ENCODE peak calls at places on chromosomes 6 and 20, in seven cellular contexts. One of them, this sample, is unnamed.

GRCh38 chr6:20691185-20691584 is 156.9 kb downstream of the CDKAL1 start:
- DNase-seq in fibroblast of lung: no peak
- DNase-seq in HCT116: no peak
- DNase-seq in IMR-90: no peak
- DNase-seq in neuronal stem cell: no peak
- DNase-seq in neural progenitor cell: no peak
- DNase-seq in hepatocyte: no peak
- DNase-seq in this sample: no peak

GRCh38 chr6:34558172-34558714 is 2.1 kb upstream of the SPDEF start:
- DNase-seq in fibroblast of lung: no peak
- DNase-seq in HCT116: no peak
- DNase-seq in IMR-90: no peak
- DNase-seq in neuronal stem cell: no peak
- DNase-seq in neural progenitor cell: no peak
- DNase-seq in hepatocyte: no peak
- DNase-seq in this sample: no peak

GRCh38 chr20:49483706-49484101 is 1.2 kb upstream of the KCNB1 start:
- DNase-seq in fibroblast of lung: no peak
- DNase-seq in HCT116: no peak
- DNase-seq in IMR-90: no peak
- DNase-seq in neuronal stem cell: peak
- DNase-seq in neural progenitor cell: peak
- DNase-seq in hepatocyte: peak
- DNase-seq in this sample: no peak

GRCh38 chr6:118400582-118400981 is 147.5 kb upstream of the PLN start:
- DNase-seq in fibroblast of lung: peak
- DNase-seq in HCT116: no peak
- DNase-seq in IMR-90: peak
- DNase-seq in neuronal stem cell: no peak
- DNase-seq in neural progenitor cell: no peak
- DNase-seq in hepatocyte: no peak
- DNase-seq in this sample: no peak

GRCh38 chr6:88370127-88370710 is 204.1 kb upstream of the CNR1 start:
- DNase-seq in fibroblast of lung: no peak
- DNase-seq in HCT116: no peak
- DNase-seq in IMR-90: no peak
- DNase-seq in neuronal stem cell: no peak
- DNase-seq in neural progenitor cell: no peak
- DNase-seq in hepatocyte: no peak
- DNase-seq in this sample: no peak

GRCh38 chr6:8087870-8088269 is 14.5 kb downstream of the EEF1E1 start:
- DNase-seq in fibroblast of lung: no peak
- DNase-seq in HCT116: no peak
- DNase-seq in IMR-90: no peak
- DNase-seq in neuronal stem cell: no peak
- DNase-seq in neural progenitor cell: no peak
- DNase-seq in hepatocyte: no peak
- DNase-seq in this sample: no peak

GRCh38 chr20:17680836-17681740 is 954 bp downstream of the RRBP1 start:
- DNase-seq in fibroblast of lung: peak
- DNase-seq in HCT116: no peak
- DNase-seq in IMR-90: peak
- DNase-seq in neuronal stem cell: peak
- DNase-seq in neural progenitor cell: peak
- DNase-seq in hepatocyte: peak
- DNase-seq in this sample: peak

GRCh38 chr6:128508588-128509296 is 11.7 kb downstream of the PTPRK start:
- DNase-seq in fibroblast of lung: peak
- DNase-seq in HCT116: peak
- DNase-seq in IMR-90: peak
- DNase-seq in neuronal stem cell: no peak
- DNase-seq in neural progenitor cell: no peak
- DNase-seq in hepatocyte: peak
- DNase-seq in this sample: peak

GRCh38 chr20:35232575-35232974 is 6.1 kb downstream of the MMP24 start:
- DNase-seq in fibroblast of lung: peak
- DNase-seq in HCT116: no peak
- DNase-seq in IMR-90: peak
- DNase-seq in neuronal stem cell: no peak
- DNase-seq in neural progenitor cell: no peak
- DNase-seq in hepatocyte: no peak
- DNase-seq in this sample: no peak

GRCh38 chr6:44268095-44268628 is 2.1 kb upstream of the TMEM151B start:
- DNase-seq in fibroblast of lung: peak
- DNase-seq in HCT116: no peak
- DNase-seq in IMR-90: peak
- DNase-seq in neuronal stem cell: peak
- DNase-seq in neural progenitor cell: peak
- DNase-seq in hepatocyte: peak
- DNase-seq in this sample: no peak

GRCh38 chr6:11830105-11830504 is 51.5 kb upstream of the ADTRP start:
- DNase-seq in fibroblast of lung: no peak
- DNase-seq in HCT116: no peak
- DNase-seq in IMR-90: no peak
- DNase-seq in neuronal stem cell: no peak
- DNase-seq in neural progenitor cell: no peak
- DNase-seq in hepatocyte: no peak
- DNase-seq in this sample: no peak

GRCh38 chr6:88953550-88954386 is 9.7 kb downstream of the RNGTT start:
- DNase-seq in fibroblast of lung: no peak
- DNase-seq in HCT116: no peak
- DNase-seq in IMR-90: no peak
- DNase-seq in neuronal stem cell: no peak
- DNase-seq in neural progenitor cell: no peak
- DNase-seq in hepatocyte: no peak
- DNase-seq in this sample: no peak

GRCh38 chr6:51565472-51565871 is 521.9 kb downstream of the PKHD1 start:
- DNase-seq in fibroblast of lung: no peak
- DNase-seq in HCT116: no peak
- DNase-seq in IMR-90: no peak
- DNase-seq in neuronal stem cell: no peak
- DNase-seq in neural progenitor cell: no peak
- DNase-seq in hepatocyte: no peak
- DNase-seq in this sample: no peak

GRCh38 chr6:98944168-98944567 is 3.6 kb downstream of the FBXL4 start:
- DNase-seq in fibroblast of lung: no peak
- DNase-seq in HCT116: no peak
- DNase-seq in IMR-90: no peak
- DNase-seq in neuronal stem cell: no peak
- DNase-seq in neural progenitor cell: no peak
- DNase-seq in hepatocyte: no peak
- DNase-seq in this sample: no peak

GRCh38 chr6:47752801-47753200 is 29.0 kb upstream of the OPN5 start:
- DNase-seq in fibroblast of lung: no peak
- DNase-seq in HCT116: no peak
- DNase-seq in IMR-90: no peak
- DNase-seq in neuronal stem cell: no peak
- DNase-seq in neural progenitor cell: no peak
- DNase-seq in hepatocyte: no peak
- DNase-seq in this sample: no peak

GRCh38 chr6:48141975-48142374 is 31.0 kb upstream of the PTCHD4 start:
- DNase-seq in fibroblast of lung: no peak
- DNase-seq in HCT116: no peak
- DNase-seq in IMR-90: no peak
- DNase-seq in neuronal stem cell: no peak
- DNase-seq in neural progenitor cell: no peak
- DNase-seq in hepatocyte: no peak
- DNase-seq in this sample: no peak

GRCh38 chr20:48791666-48792071 is 36.1 kb downstream of the PREX1 start:
- DNase-seq in fibroblast of lung: peak
- DNase-seq in HCT116: no peak
- DNase-seq in IMR-90: peak
- DNase-seq in neuronal stem cell: no peak
- DNase-seq in neural progenitor cell: no peak
- DNase-seq in hepatocyte: no peak
- DNase-seq in this sample: no peak

GRCh38 chr6:91376686-91377085 is 789.8 kb upstream of the MAP3K7 start:
- DNase-seq in fibroblast of lung: no peak
- DNase-seq in HCT116: no peak
- DNase-seq in IMR-90: no peak
- DNase-seq in neuronal stem cell: no peak
- DNase-seq in neural progenitor cell: no peak
- DNase-seq in hepatocyte: no peak
- DNase-seq in this sample: peak
- H2AFZ ChIP-seq in fibroblast of lung: no peak
- H2AFZ ChIP-seq in HCT116: no peak
- H2AFZ ChIP-seq in IMR-90: no peak
- H2AFZ ChIP-seq in neuronal stem cell: no peak
- H2AFZ ChIP-seq in neural progenitor cell: peak
- H2AFZ ChIP-seq in hepatocyte: no peak
- H2AFZ ChIP-seq in this sample: no peak

GRCh38 chr20:5595744-5596143 is 154.5 kb upstream of the SHLD1 start:
- DNase-seq in fibroblast of lung: no peak
- DNase-seq in HCT116: no peak
- DNase-seq in IMR-90: no peak
- DNase-seq in neuronal stem cell: no peak
- DNase-seq in neural progenitor cell: no peak
- DNase-seq in hepatocyte: no peak
- DNase-seq in this sample: no peak

GRCh38 chr20:5586720-5587119 is 163.5 kb upstream of the SHLD1 start:
- DNase-seq in fibroblast of lung: no peak
- DNase-seq in HCT116: no peak
- DNase-seq in IMR-90: no peak
- DNase-seq in neuronal stem cell: no peak
- DNase-seq in neural progenitor cell: no peak
- DNase-seq in hepatocyte: no peak
- DNase-seq in this sample: no peak

GRCh38 chr20:5592823-5593761 is 157.1 kb upstream of the SHLD1 start:
- DNase-seq in fibroblast of lung: no peak
- DNase-seq in HCT116: no peak
- DNase-seq in IMR-90: no peak
- DNase-seq in neuronal stem cell: no peak
- DNase-seq in neural progenitor cell: no peak
- DNase-seq in hepatocyte: no peak
- DNase-seq in this sample: no peak

GRCh38 chr20:5592165-5592564 is 158.0 kb upstream of the SHLD1 start:
- DNase-seq in fibroblast of lung: no peak
- DNase-seq in HCT116: no peak
- DNase-seq in IMR-90: no peak
- DNase-seq in neuronal stem cell: no peak
- DNase-seq in neural progenitor cell: no peak
- DNase-seq in hepatocyte: no peak
- DNase-seq in this sample: no peak

DNA sequence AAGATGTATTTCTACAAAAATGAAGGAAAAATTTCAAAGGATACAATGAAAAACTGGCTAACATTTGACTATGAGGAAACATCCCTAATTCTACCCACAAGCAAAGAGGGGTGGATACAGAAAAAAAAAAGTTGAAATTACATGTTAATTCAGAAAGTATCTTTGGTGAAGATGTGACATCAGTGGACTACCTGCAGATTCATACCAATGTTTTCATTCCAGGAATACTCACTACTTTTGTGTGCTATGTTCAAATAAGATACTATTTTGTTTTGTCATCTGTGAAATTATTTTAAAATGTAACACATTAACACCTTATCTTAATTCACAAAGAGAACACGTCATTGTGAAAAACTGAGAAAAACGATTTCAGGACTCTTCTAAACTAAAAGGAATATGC is 159.3 kb upstream of the SHLD1 start:
- DNase-seq in fibroblast of lung: no peak
- DNase-seq in HCT116: no peak
- DNase-seq in IMR-90: no peak
- DNase-seq in neuronal stem cell: no peak
- DNase-seq in neural progenitor cell: no peak
- DNase-seq in hepatocyte: no peak
- DNase-seq in this sample: no peak
- H3K4me3 ChIP-seq in fibroblast of lung: no peak
- H3K4me3 ChIP-seq in HCT116: no peak
- H3K4me3 ChIP-seq in IMR-90: no peak
- H3K4me3 ChIP-seq in neuronal stem cell: no peak
- H3K4me3 ChIP-seq in neural progenitor cell: no peak
- H3K4me3 ChIP-seq in hepatocyte: no peak
- H3K4me3 ChIP-seq in this sample: no peak

DNA sequence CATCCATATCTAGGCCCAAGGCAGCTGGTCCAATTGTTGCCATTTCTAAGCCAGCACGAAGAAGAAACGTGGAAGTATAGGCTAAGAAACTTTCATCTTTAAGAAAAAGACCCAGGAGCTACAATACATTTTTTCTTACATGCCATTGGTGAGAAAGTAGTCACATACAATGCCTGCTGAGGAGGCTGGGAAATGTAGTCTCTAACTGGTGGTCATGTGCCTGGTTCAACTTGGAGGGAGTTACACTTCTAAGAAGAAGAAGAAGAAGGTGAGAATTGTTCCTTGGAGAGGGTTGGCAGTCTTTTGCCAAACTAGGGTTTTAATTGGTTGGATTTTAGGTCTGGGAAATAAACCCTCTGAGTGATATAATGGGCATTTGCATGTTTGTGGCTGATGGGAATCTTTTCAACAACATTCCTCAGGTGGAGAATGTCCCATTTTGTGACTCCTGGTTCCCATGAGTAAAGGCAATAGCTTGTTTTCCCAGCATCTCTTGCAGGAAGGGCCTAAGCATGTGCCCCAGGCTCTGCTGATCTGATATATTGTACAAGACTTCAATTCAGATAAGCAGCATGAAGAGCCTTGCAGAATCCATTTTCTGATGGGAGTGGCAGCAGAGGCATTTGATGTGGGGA is 47.0 kb upstream of the PREP start:
- DNase-seq in fibroblast of lung: no peak
- DNase-seq in HCT116: no peak
- DNase-seq in IMR-90: peak
- DNase-seq in neuronal stem cell: no peak
- DNase-seq in neural progenitor cell: no peak
- DNase-seq in hepatocyte: no peak
- DNase-seq in this sample: no peak
- H2AFZ ChIP-seq in fibroblast of lung: no peak
- H2AFZ ChIP-seq in HCT116: no peak
- H2AFZ ChIP-seq in IMR-90: no peak
- H2AFZ ChIP-seq in neuronal stem cell: no peak
- H2AFZ ChIP-seq in neural progenitor cell: no peak
- H2AFZ ChIP-seq in hepatocyte: no peak
- H2AFZ ChIP-seq in this sample: no peak

GRCh38 chr6:133315811-133316210 is 74.7 kb downstream of the EYA4 start:
- DNase-seq in fibroblast of lung: no peak
- DNase-seq in HCT116: no peak
- DNase-seq in IMR-90: no peak
- DNase-seq in neuronal stem cell: no peak
- DNase-seq in neural progenitor cell: no peak
- DNase-seq in hepatocyte: no peak
- DNase-seq in this sample: no peak

GRCh38 chr6:133313068-133313467 is 71.9 kb downstream of the EYA4 start:
- DNase-seq in fibroblast of lung: no peak
- DNase-seq in HCT116: no peak
- DNase-seq in IMR-90: no peak
- DNase-seq in neuronal stem cell: no peak
- DNase-seq in neural progenitor cell: peak
- DNase-seq in hepatocyte: no peak
- DNase-seq in this sample: no peak

GRCh38 chr6:133312006-133312405 is 70.8 kb downstream of the EYA4 start:
- DNase-seq in fibroblast of lung: no peak
- DNase-seq in HCT116: no peak
- DNase-seq in IMR-90: no peak
- DNase-seq in neuronal stem cell: no peak
- DNase-seq in neural progenitor cell: no peak
- DNase-seq in hepatocyte: no peak
- DNase-seq in this sample: no peak

GRCh38 chr6:133314951-133315350 is 73.8 kb downstream of the EYA4 start:
- DNase-seq in fibroblast of lung: no peak
- DNase-seq in HCT116: no peak
- DNase-seq in IMR-90: no peak
- DNase-seq in neuronal stem cell: no peak
- DNase-seq in neural progenitor cell: no peak
- DNase-seq in hepatocyte: no peak
- DNase-seq in this sample: no peak

GRCh38 chr6:133317704-133318103 is 76.5 kb downstream of the EYA4 start:
- DNase-seq in fibroblast of lung: no peak
- DNase-seq in HCT116: no peak
- DNase-seq in IMR-90: no peak
- DNase-seq in neuronal stem cell: no peak
- DNase-seq in neural progenitor cell: no peak
- DNase-seq in hepatocyte: no peak
- DNase-seq in this sample: no peak
- H3K4me3 ChIP-seq in fibroblast of lung: no peak
- H3K4me3 ChIP-seq in HCT116: no peak
- H3K4me3 ChIP-seq in IMR-90: no peak
- H3K4me3 ChIP-seq in neuronal stem cell: no peak
- H3K4me3 ChIP-seq in neural progenitor cell: no peak
- H3K4me3 ChIP-seq in hepatocyte: no peak
- H3K4me3 ChIP-seq in this sample: no peak

This sample was measured in PC-9.